ENCODE peak calls at places on chromosomes 6 and 20, in four cellular contexts. One of them, this sample, is unnamed.
A peak's percentile ranks its signal among the peaks of the same experiment; 100 is the strongest.

GRCh38 chr6:31525932-31526591 is 2.7 kb upstream of the MCCD1 start:
- DNase-seq in epithelial cell of esophagus: peak; percentile 37
- DNase-seq in KBM-7: no peak
- DNase-seq in stimulated activated naive B cell treated with anti-CD40 and anti-IgM and Interleukin-4, amounts not matched to agents 10 μg/mL and 1 μg/mL and 100 μg/mL, for 72 hours: no peak
- DNase-seq in this sample: no peak

GRCh38 chr6:27128796-27129094 is 118.8 kb upstream of the PRSS16 start:
- DNase-seq in epithelial cell of esophagus: no peak
- DNase-seq in stimulated activated naive B cell treated with anti-CD40 and anti-IgM and Interleukin-4, amounts not matched to agents 10 μg/mL and 1 μg/mL and 100 μg/mL, for 72 hours: no peak
- DNase-seq in KBM-7: no peak
- DNase-seq in this sample: no peak

GRCh38 chr6:29917843-29918242 is 24.5 kb upstream of the HLA-A start:
- DNase-seq in KBM-7: peak; percentile 32
- DNase-seq in epithelial cell of esophagus: no peak
- DNase-seq in stimulated activated naive B cell treated with anti-CD40 and anti-IgM and Interleukin-4, amounts not matched to agents 10 μg/mL and 1 μg/mL and 100 μg/mL, for 72 hours: no peak
- DNase-seq in this sample: no peak

GRCh38 chr20:36971103-36971502 is 19.6 kb upstream of the SAMHD1 start:
- DNase-seq in stimulated activated naive B cell treated with anti-CD40 and anti-IgM and Interleukin-4, amounts not matched to agents 10 μg/mL and 1 μg/mL and 100 μg/mL, for 72 hours: no peak
- DNase-seq in KBM-7: no peak
- DNase-seq in epithelial cell of esophagus: no peak
- DNase-seq in this sample: no peak

GRCh38 chr6:52686878-52687699 is 16.2 kb downstream of the TMEM14A start:
- DNase-seq in KBM-7: no peak
- DNase-seq in stimulated activated naive B cell treated with anti-CD40 and anti-IgM and Interleukin-4, amounts not matched to agents 10 μg/mL and 1 μg/mL and 100 μg/mL, for 72 hours: no peak
- DNase-seq in epithelial cell of esophagus: no peak
- DNase-seq in this sample: no peak

GRCh38 chr20:62804021-62804631 is 509 bp upstream of the OGFR start:
- DNase-seq in epithelial cell of esophagus: no peak
- DNase-seq in stimulated activated naive B cell treated with anti-CD40 and anti-IgM and Interleukin-4, amounts not matched to agents 10 μg/mL and 1 μg/mL and 100 μg/mL, for 72 hours: no peak
- DNase-seq in KBM-7: no peak
- DNase-seq in this sample: no peak

GRCh38 chr6:15036690-15037245 is 209.1 kb upstream of the JARID2 start:
- DNase-seq in stimulated activated naive B cell treated with anti-CD40 and anti-IgM and Interleukin-4, amounts not matched to agents 10 μg/mL and 1 μg/mL and 100 μg/mL, for 72 hours: no peak
- DNase-seq in epithelial cell of esophagus: no peak
- DNase-seq in KBM-7: peak; percentile 53
- DNase-seq in this sample: no peak

GRCh38 chr6:16824804-16825777 is 63.8 kb upstream of the ATXN1 start:
- DNase-seq in stimulated activated naive B cell treated with anti-CD40 and anti-IgM and Interleukin-4, amounts not matched to agents 10 μg/mL and 1 μg/mL and 100 μg/mL, for 72 hours: peak; percentile 16
- DNase-seq in epithelial cell of esophagus: no peak
- DNase-seq in KBM-7: peak; percentile 41
- DNase-seq in this sample: no peak

GRCh38 chr20:16664031-16664430 is 65.8 kb upstream of the SNRPB2 start:
- DNase-seq in KBM-7: no peak
- DNase-seq in stimulated activated naive B cell treated with anti-CD40 and anti-IgM and Interleukin-4, amounts not matched to agents 10 μg/mL and 1 μg/mL and 100 μg/mL, for 72 hours: no peak
- DNase-seq in epithelial cell of esophagus: no peak
- DNase-seq in this sample: no peak

GRCh38 chr6:155274106-155274505 is 10.3 kb downstream of the CLDN20 start:
- DNase-seq in KBM-7: no peak
- DNase-seq in stimulated activated naive B cell treated with anti-CD40 and anti-IgM and Interleukin-4, amounts not matched to agents 10 μg/mL and 1 μg/mL and 100 μg/mL, for 72 hours: no peak
- DNase-seq in epithelial cell of esophagus: no peak
- DNase-seq in this sample: no peak

GRCh38 chr6:18990313-18990978 is 603.3 kb downstream of the RNF144B start:
- DNase-seq in epithelial cell of esophagus: peak; percentile 66
- DNase-seq in KBM-7: peak; percentile 68
- DNase-seq in stimulated activated naive B cell treated with anti-CD40 and anti-IgM and Interleukin-4, amounts not matched to agents 10 μg/mL and 1 μg/mL and 100 μg/mL, for 72 hours: peak; percentile 3
- DNase-seq in this sample: peak; percentile 31

GRCh38 chr20:22623211-22623610 is 38.8 kb upstream of the FOXA2 start:
- DNase-seq in stimulated activated naive B cell treated with anti-CD40 and anti-IgM and Interleukin-4, amounts not matched to agents 10 μg/mL and 1 μg/mL and 100 μg/mL, for 72 hours: no peak
- DNase-seq in epithelial cell of esophagus: peak; percentile 61
- DNase-seq in KBM-7: no peak
- DNase-seq in this sample: no peak

GRCh38 chr6:165231581-165232276 is 77.7 kb downstream of the C6orf118 start:
- DNase-seq in KBM-7: peak; percentile 17
- DNase-seq in stimulated activated naive B cell treated with anti-CD40 and anti-IgM and Interleukin-4, amounts not matched to agents 10 μg/mL and 1 μg/mL and 100 μg/mL, for 72 hours: no peak
- DNase-seq in epithelial cell of esophagus: peak; percentile 66
- DNase-seq in this sample: peak; percentile 4

GRCh38 chr6:148166339-148166949 is 176.2 kb upstream of the SASH1 start:
- DNase-seq in KBM-7: peak; percentile 57
- DNase-seq in epithelial cell of esophagus: peak; percentile 61
- DNase-seq in stimulated activated naive B cell treated with anti-CD40 and anti-IgM and Interleukin-4, amounts not matched to agents 10 μg/mL and 1 μg/mL and 100 μg/mL, for 72 hours: no peak
- DNase-seq in this sample: peak; percentile 57

GRCh38 chr6:47106216-47106615 is 64.1 kb upstream of the ADGRF1 start:
- DNase-seq in stimulated activated naive B cell treated with anti-CD40 and anti-IgM and Interleukin-4, amounts not matched to agents 10 μg/mL and 1 μg/mL and 100 μg/mL, for 72 hours: no peak
- DNase-seq in epithelial cell of esophagus: no peak
- DNase-seq in KBM-7: no peak
- DNase-seq in this sample: no peak

GRCh38 chr6:76876922-76877553 is 586.3 kb downstream of the HTR1B start:
- DNase-seq in epithelial cell of esophagus: peak; percentile 65
- DNase-seq in stimulated activated naive B cell treated with anti-CD40 and anti-IgM and Interleukin-4, amounts not matched to agents 10 μg/mL and 1 μg/mL and 100 μg/mL, for 72 hours: no peak
- DNase-seq in KBM-7: peak; percentile 39
- DNase-seq in this sample: no peak

GRCh38 chr6:69421270-69421669 is 375.5 kb downstream of the LMBRD1 start:
- DNase-seq in stimulated activated naive B cell treated with anti-CD40 and anti-IgM and Interleukin-4, amounts not matched to agents 10 μg/mL and 1 μg/mL and 100 μg/mL, for 72 hours: no peak
- DNase-seq in KBM-7: no peak
- DNase-seq in epithelial cell of esophagus: no peak
- DNase-seq in this sample: no peak

GRCh38 chr6:149887343-149887742 is 10.6 kb downstream of the RAET1E start:
- DNase-seq in stimulated activated naive B cell treated with anti-CD40 and anti-IgM and Interleukin-4, amounts not matched to agents 10 μg/mL and 1 μg/mL and 100 μg/mL, for 72 hours: no peak
- DNase-seq in KBM-7: no peak
- DNase-seq in epithelial cell of esophagus: peak; percentile 98
- DNase-seq in this sample: peak; percentile 71

GRCh38 chr6:9178066-9178465 is 742.7 kb upstream of the SLC35B3 start:
- DNase-seq in stimulated activated naive B cell treated with anti-CD40 and anti-IgM and Interleukin-4, amounts not matched to agents 10 μg/mL and 1 μg/mL and 100 μg/mL, for 72 hours: no peak
- DNase-seq in KBM-7: no peak
- DNase-seq in epithelial cell of esophagus: no peak
- DNase-seq in this sample: no peak

GRCh38 chr6:22164236-22164635 is 132.6 kb downstream of the PRL start:
- DNase-seq in stimulated activated naive B cell treated with anti-CD40 and anti-IgM and Interleukin-4, amounts not matched to agents 10 μg/mL and 1 μg/mL and 100 μg/mL, for 72 hours: no peak
- DNase-seq in epithelial cell of esophagus: no peak
- DNase-seq in KBM-7: no peak
- DNase-seq in this sample: no peak

GRCh38 chr6:14682821-14683220 is 563.0 kb upstream of the JARID2 start:
- DNase-seq in KBM-7: no peak
- DNase-seq in epithelial cell of esophagus: peak; percentile 68
- DNase-seq in stimulated activated naive B cell treated with anti-CD40 and anti-IgM and Interleukin-4, amounts not matched to agents 10 μg/mL and 1 μg/mL and 100 μg/mL, for 72 hours: no peak
- DNase-seq in this sample: no peak

GRCh38 chr20:64044484-64045247 is 4.8 kb downstream of the SOX18 start:
- DNase-seq in epithelial cell of esophagus: peak; percentile 82
- DNase-seq in KBM-7: no peak
- DNase-seq in stimulated activated naive B cell treated with anti-CD40 and anti-IgM and Interleukin-4, amounts not matched to agents 10 μg/mL and 1 μg/mL and 100 μg/mL, for 72 hours: no peak
- DNase-seq in this sample: peak; percentile 52

This sample was measured in A549.